ENCODE peak calls at places on chromosomes 2 and 18, in six cellular contexts. T, B, K, R, I and V are unnamed samples.

GRCh38 chr2:169034256-169034655 is 3.1 kb upstream of the ABCB11 start:
- DNase-seq in T (no peak), B (no peak), R (no peak), K (no peak), I (peak), V (no peak)

GRCh38 chr18:961644-962355 is 57.1 kb downstream of the ADCYAP1 start:
- DNase-seq in K (peak), T (peak), I (peak), B (peak), R (no peak), V (no peak)

GRCh38 chr2:232486558-232487384 is 863 bp downstream of the ECEL1 start:
- DNase-seq in B (peak), T (peak), R (no peak), I (no peak), K (no peak), V (no peak)

GRCh38 chr2:133919285-133919684 is 334.6 kb upstream of the MGAT5 start:
- DNase-seq in R (no peak), T (no peak), B (no peak), K (no peak), I (no peak), V (no peak)

GRCh38 chr2:233079473-233079877 is 19.3 kb downstream of the INPP5D start:
- DNase-seq in R (no peak), K (no peak), I (no peak), B (no peak), T (peak), V (no peak)

GRCh38 chr2:158079672-158080071 is 22.0 kb upstream of the UPP2 start:
- DNase-seq in T (no peak), K (no peak), I (peak), B (no peak), R (no peak), V (no peak)

GRCh38 chr18:3761266-3761665 is 311.3 kb downstream of the TGIF1 start:
- DNase-seq in R (no peak), I (no peak), K (no peak), T (no peak), B (no peak), V (no peak)

GRCh38 chr18:29753379-29753778 is 1289.2 kb downstream of the DSC3 start:
- DNase-seq in K (no peak), B (no peak), T (no peak), R (no peak), I (peak), V (no peak)

GRCh38 chr2:232485757-232486557 is 1.7 kb downstream of the ECEL1 start:
- DNase-seq in B (peak), T (peak), I (no peak), R (no peak), K (no peak), V (no peak)